ENCODE peak calls at places on chromosomes 6 and 20, in five cellular contexts. S is neural progenitor cell, F is IMR-90, G is GM23248, E is aorta. M is an unnamed sample.

GRCh38 chr6:2432258-2432657 is 186.9 kb upstream of the GMDS start:
- DNase-seq in S (no peak), F (peak; percentile 97), G (peak; percentile 95), E (no peak), M (no peak)

GRCh38 chr6:69988458-69989126 is 122.2 kb downstream of the COL19A1 start:
- DNase-seq in S (no peak), F (no peak), G (no peak), E (no peak), M (no peak)

GRCh38 chr20:7841967-7842301 is 98.3 kb downstream of the HAO1 start:
- DNase-seq in S (peak; percentile 5), F (peak; percentile 83), G (peak; percentile 92), E (peak; percentile 77), M (no peak)

GRCh38 chr20:48051810-48052491 is 266.7 kb upstream of the SULF2 start:
- DNase-seq in S (no peak), F (peak; percentile 45), G (peak; percentile 67), E (no peak), M (no peak)

GRCh38 chr6:152293404-152293803 is 343.8 kb downstream of the SYNE1 start:
- DNase-seq in S (no peak), F (no peak), G (no peak), E (no peak), M (no peak)

GRCh38 chr20:50731930-50732690 is 730 bp downstream of the PARD6B start:
- DNase-seq in S (peak; percentile 85), F (no peak), G (no peak), E (no peak), M (peak; percentile 73)

GRCh38 chr20:62808211-62808865 is 3.7 kb downstream of the OGFR start:
- DNase-seq in S (peak; percentile 82), F (peak; percentile 48), G (peak; percentile 72), E (peak; percentile 92), M (peak; percentile 97)

GRCh38 chr6:52108128-52108527 is 20.7 kb upstream of the PKHD1 start:
- DNase-seq in S (no peak), F (no peak), G (no peak), E (no peak), M (no peak)

GRCh38 chr6:56246941-56247653 is at the start of gene COL21A1:
- DNase-seq in S (peak; percentile 89), F (no peak), G (peak; percentile 53), E (peak; percentile 92), M (peak; percentile 80)

GRCh38 chr6:45626087-45626891 is 248.6 kb upstream of the SUPT3H start:
- DNase-seq in S (peak; percentile 16), F (peak; percentile 84), G (peak; percentile 94), E (no peak), M (no peak)

GRCh38 chr6:112927641-112928040 is 580.5 kb downstream of the RFPL4B start:
- DNase-seq in S (no peak), F (peak; percentile 63), G (peak; percentile 54), E (no peak), M (no peak)

GRCh38 chr20:31674895-31675827 is 37.4 kb downstream of the COX4I2 start:
- DNase-seq in S (no peak), F (peak; percentile 64), G (peak; percentile 75), E (peak; percentile 85), M (no peak)

GRCh38 chr20:46129955-46130481 is 11.9 kb downstream of the CD40 start:
- DNase-seq in S (no peak), F (no peak), G (no peak), E (peak; percentile 59), M (no peak)

GRCh38 chr6:24492475-24492874 is 2.3 kb upstream of the ALDH5A1 start:
- DNase-seq in S (peak; percentile 50), F (peak; percentile 7), G (peak; percentile 18), E (no peak), M (peak; percentile 57)

GRCh38 chr6:73207221-73207837 is 18.0 kb downstream of the KHDC1L start:
- DNase-seq in S (no peak), F (no peak), G (no peak), E (no peak), M (no peak)

GRCh38 chr6:134060491-134061106 is 8.2 kb upstream of the SLC2A12 start:
- DNase-seq in S (peak; percentile 34), F (peak; percentile 79), G (peak; percentile 78), E (no peak), M (no peak)

GRCh38 chr6:31202259-31203166 is 32.0 kb upstream of the POU5F1 start:
- DNase-seq in S (no peak), F (no peak), G (no peak), E (no peak), M (no peak)

GRCh38 chr6:155040154-155040553 is 45.0 kb downstream of the TIAM2 start:
- DNase-seq in S (no peak), F (no peak), G (no peak), E (no peak), M (no peak)

GRCh38 chr20:35602851-35603495 is 12.7 kb upstream of the SPAG4 start:
- DNase-seq in S (no peak), F (no peak), G (no peak), E (peak; percentile 54), M (no peak)

GRCh38 chr6:30610065-30610464 is 7.0 kb downstream of the PPP1R10 start:
- DNase-seq in S (no peak), F (no peak), G (no peak), E (no peak), M (no peak)

GRCh38 chr6:57198926-57199636 is 23.0 kb downstream of the RAB23 start:
- DNase-seq in S (no peak), F (peak; percentile 47), G (no peak), E (no peak), M (peak; percentile 21)

GRCh38 chr6:45327956-45328522 is at the start of gene RUNX2:
- DNase-seq in S (no peak), F (peak; percentile 87), G (peak; percentile 83), E (no peak), M (no peak)

GRCh38 chr20:45372646-45373352 is 5.3 kb downstream of the TP53TG5 start:
- DNase-seq in S (peak; percentile 51), F (no peak), G (peak; percentile 72), E (peak; percentile 90), M (peak; percentile 82)

GRCh38 chr6:118890997-118891790 is 2.8 kb upstream of the ASF1A start:
- DNase-seq in S (no peak), F (no peak), G (peak; percentile 26), E (no peak), M (no peak)

GRCh38 chr6:91788501-91788900 is 1201.6 kb upstream of the MAP3K7 start:
- DNase-seq in S (no peak), F (no peak), G (no peak), E (no peak), M (no peak)

GRCh38 chr6:154894903-154895302 is 100.2 kb upstream of the TIAM2 start:
- DNase-seq in S (no peak), F (no peak), G (no peak), E (no peak), M (no peak)

GRCh38 chr20:8581451-8582183 is 449.6 kb downstream of the PLCB1 start:
- DNase-seq in S (no peak), F (no peak), G (no peak), E (no peak), M (no peak)

GRCh38 chr6:30926644-30927043 is 5.3 kb downstream of the SFTA2 start:
- DNase-seq in S (no peak), F (no peak), G (peak; percentile 36), E (no peak), M (no peak)

GRCh38 chr6:148984516-148985056 is 237.8 kb downstream of the UST start:
- DNase-seq in S (no peak), F (peak; percentile 35), G (no peak), E (no peak), M (no peak)

GRCh38 chr20:32966881-32967781 is 37.1 kb downstream of the SUN5 start:
- DNase-seq in S (no peak), F (no peak), G (no peak), E (no peak), M (peak; percentile 29)

GRCh38 chr6:46926481-46926880 is 4.7 kb upstream of the ADGRF5 start:
- DNase-seq in S (no peak), F (peak; percentile 0), G (peak; percentile 45), E (no peak), M (no peak)

GRCh38 chr20:1788039-1788438 is 107.2 kb upstream of the SIRPA start:
- DNase-seq in S (no peak), F (no peak), G (no peak), E (no peak), M (no peak)

GRCh38 chr20:1792274-1792673 is 102.9 kb upstream of the SIRPA start:
- DNase-seq in S (no peak), F (no peak), G (no peak), E (no peak), M (no peak)

GRCh38 chr20:1798982-1799381 is 96.2 kb upstream of the SIRPA start:
- DNase-seq in S (no peak), F (no peak), G (no peak), E (no peak), M (no peak)

DNA sequence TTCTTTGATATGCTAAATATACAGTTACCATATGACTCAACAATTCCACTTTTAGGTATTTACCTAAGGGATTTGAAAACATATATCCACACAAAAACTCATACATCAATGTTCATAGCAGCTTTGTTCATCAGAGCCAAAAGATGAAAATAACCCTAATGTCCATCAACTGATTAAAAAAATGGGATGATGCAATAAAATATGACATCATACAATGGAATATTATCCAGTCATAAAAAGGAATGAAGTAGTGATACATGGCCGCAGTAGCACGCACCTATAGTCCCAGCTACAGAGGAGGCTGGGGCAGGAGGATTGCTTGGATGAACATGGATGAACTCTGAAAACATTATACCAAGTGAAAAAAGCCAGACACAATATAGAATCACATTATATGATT is 101.4 kb upstream of the SIRPA start:
- DNase-seq in S (no peak), F (no peak), G (no peak), E (no peak), M (no peak)
- H3K27me3 ChIP-seq in S (peaks cover 26% of the 10 kb centered on the region), F (peaks cover 25% of the 10 kb centered on the region), G (peaks cover 5% of the 10 kb centered on the region), E (no peaks in the 10 kb centered on the region), M (no peaks in the 10 kb centered on the region)

DNA sequence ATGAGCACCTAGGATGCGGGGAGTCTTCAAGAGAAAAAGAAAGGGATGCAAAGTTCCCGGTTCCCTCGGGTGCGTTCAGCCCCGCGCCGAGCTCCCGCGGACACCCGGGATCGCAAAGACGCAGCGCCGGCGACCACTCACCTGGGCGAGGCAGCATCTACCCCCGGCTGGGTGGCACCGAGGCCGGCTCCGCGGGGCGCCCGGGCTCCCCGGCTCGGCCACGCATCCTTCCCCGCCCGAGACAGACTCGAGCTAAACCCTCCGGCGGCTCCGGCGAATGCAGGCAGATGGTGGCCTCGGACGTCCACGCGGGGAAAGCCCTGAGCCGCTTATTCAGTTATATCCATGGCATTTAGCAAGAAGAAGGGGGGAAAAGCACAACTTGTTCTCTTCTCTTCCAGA is 363 bp downstream of the LRFN2 start:
- DNase-seq in S (peak; percentile 10), F (no peak), G (peak; percentile 34), E (no peak), M (peak; percentile 56)
- H3K4me3 ChIP-seq in S (peak overlapping the region; percentile 59), F (no peak overlapping the region), G (peak overlapping the region; percentile 68), E (no peak overlapping the region), M (peak overlapping the region; percentile 61)

DNA sequence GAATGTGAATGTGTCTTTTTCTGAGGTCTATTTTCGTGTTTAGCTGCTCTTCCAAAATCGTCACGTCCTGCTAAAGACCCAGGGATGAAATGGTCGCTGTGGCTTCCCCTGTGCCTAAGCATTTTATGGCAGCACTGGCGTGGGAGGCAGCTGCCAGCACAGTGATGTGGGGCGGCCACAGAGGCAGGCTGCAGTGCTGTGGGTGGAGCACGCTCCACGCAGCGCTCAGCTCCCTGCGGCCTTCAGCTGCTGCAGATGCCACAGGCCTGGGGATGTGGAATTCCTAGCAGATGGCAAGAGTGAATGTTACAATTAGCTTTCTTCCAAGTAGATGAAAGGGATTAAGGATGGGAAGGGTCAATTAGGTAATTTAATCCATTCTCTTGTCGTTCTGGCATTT is 242.6 kb downstream of the SMOC2 start:
- DNase-seq in S (peak; percentile 71), F (no peak), G (no peak), E (no peak), M (no peak)
- H3K36me3 ChIP-seq in S (no peaks in the 10 kb centered on the region), F (no peaks in the 10 kb centered on the region), G (no peaks in the 10 kb centered on the region), E (no peaks in the 10 kb centered on the region), M (no peaks in the 10 kb centered on the region)

GRCh38 chr20:58852559-58853271 is at the start of gene GNAS:
- DNase-seq in S (peak; percentile 91), F (peak; percentile 60), G (peak; percentile 77), E (peak; percentile 87), M (peak; percentile 95)
- H3K27me3 ChIP-seq in S (peaks cover 68% of the 10 kb centered on the region), F (peaks cover 42% of the 10 kb centered on the region), G (peaks cover 18% of the 10 kb centered on the region), E (no peaks in the 10 kb centered on the region), M (peaks cover 63% of the 10 kb centered on the region)